ENCODE peak calls at places on chromosome 1, in ten cellular contexts. X is lung; S is CD4-positive, alpha-beta T cell; R is left lung; E is heart right ventricle; D is CD8-positive, alpha-beta T cell; C is endothelial cell of umbilical vein; V is uterus; Q is fibroblast of lung; F is neuronal stem cell. H is an unnamed sample.

GRCh38 chr1:168637350-168637991 is 61.1 kb downstream of the XCL1 start:
- DNase-seq in X (no peak), S (no peak), R (no peak), E (no peak), D (no peak), C (peak; percentile 28), V (no peak), Q (no peak), F (peak; percentile 36), H (no peak)

GRCh38 chr1:12434174-12434573 is 183.8 kb downstream of the DHRS3 start:
- DNase-seq in X (no peak), S (peak; percentile 36), R (no peak), E (no peak), D (peak; percentile 37), C (peak; percentile 88), V (no peak), Q (peak; percentile 96), F (no peak), H (no peak)

GRCh38 chr1:16905112-16905855 is 9.5 kb downstream of the RNU1-2 start:
- DNase-seq in X (no peak), S (no peak), R (peak; percentile 17), E (no peak), D (peak; percentile 27), C (no peak), V (no peak), Q (peak; percentile 87), F (peak; percentile 62), H (peak; percentile 88)

GRCh38 chr1:54051936-54052469 is 1.0 kb downstream of the TMEM59 start:
- DNase-seq in X (no peak), S (no peak), R (no peak), E (no peak), D (no peak), C (peak; percentile 54), V (no peak), Q (peak; percentile 13), F (no peak), H (no peak)

GRCh38 chr1:19483261-19483660 is 2.1 kb downstream of the CAPZB start:
- DNase-seq in X (no peak), S (no peak), R (no peak), E (no peak), D (no peak), C (no peak), V (no peak), Q (no peak), F (no peak), H (no peak)

GRCh38 chr1:85940621-85941306 is 215.8 kb downstream of the COL24A1 start:
- DNase-seq in X (no peak), S (no peak), R (no peak), E (no peak), D (no peak), C (no peak), V (no peak), Q (peak; percentile 15), F (no peak), H (peak; percentile 23)

GRCh38 chr1:206814716-206815341 is 42.5 kb upstream of the IL10 start:
- DNase-seq in X (no peak), S (no peak), R (no peak), E (no peak), D (no peak), C (peak; percentile 52), V (no peak), Q (peak; percentile 72), F (no peak), H (peak; percentile 65)

GRCh38 chr1:94667716-94668282 is 126.2 kb upstream of the F3 start:
- DNase-seq in X (peak; percentile 25), S (no peak), R (no peak), E (no peak), D (no peak), C (no peak), V (no peak), Q (no peak), F (no peak), H (no peak)

GRCh38 chr1:247961796-247962195 is 3.2 kb upstream of the OR2AK2 start:
- DNase-seq in X (no peak), S (no peak), R (no peak), E (no peak), D (no peak), C (no peak), V (no peak), Q (no peak), F (no peak), H (no peak)

GRCh38 chr1:247966520-247967204 is 1.6 kb downstream of the OR2AK2 start:
- DNase-seq in X (no peak), S (no peak), R (no peak), E (no peak), D (no peak), C (no peak), V (no peak), Q (no peak), F (no peak), H (no peak)

GRCh38 chr1:247964933-247965332 is at the start of gene OR2AK2:
- DNase-seq in X (no peak), S (no peak), R (no peak), E (no peak), D (no peak), C (no peak), V (no peak), Q (no peak), F (no peak), H (no peak)

DNA sequence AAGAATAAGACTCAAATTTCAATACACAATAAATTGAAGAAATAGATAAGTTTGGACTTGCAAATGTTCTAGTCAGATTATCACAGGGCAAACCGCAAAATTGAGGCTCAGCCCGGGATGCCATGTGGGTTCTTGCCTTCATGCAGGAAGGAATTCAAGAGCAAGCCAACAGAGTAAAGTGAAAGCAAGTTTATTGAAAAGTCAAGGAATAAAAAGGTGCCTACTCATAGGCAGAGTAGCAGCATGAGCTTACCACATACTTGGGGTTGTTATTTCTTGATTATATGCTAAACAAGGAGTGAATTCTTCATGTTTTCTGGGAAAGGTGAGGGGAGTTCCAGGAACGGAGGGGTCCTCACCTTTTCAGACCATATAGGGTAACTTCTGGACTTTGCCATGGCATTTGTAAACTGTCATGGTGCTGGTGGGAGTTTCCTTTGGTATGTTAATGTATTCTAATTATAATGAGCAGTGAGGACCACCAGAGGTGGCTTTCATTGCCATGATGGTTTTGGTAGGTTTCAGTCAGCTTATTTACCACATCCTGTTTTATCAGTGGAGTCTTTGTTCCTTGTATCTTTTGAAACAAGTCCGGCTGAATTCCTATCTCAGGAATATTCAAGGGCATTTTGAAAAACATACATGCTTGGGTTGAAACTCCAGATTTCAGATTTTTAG is 2.0 kb upstream of the OR2AK2 start:
- DNase-seq in X (no peak), S (no peak), R (no peak), E (no peak), D (no peak), C (no peak), V (no peak), Q (no peak), F (no peak), H (no peak)
- H3K9me3 ChIP-seq in X (no peaks in the 10 kb centered on the region), S (no peaks in the 10 kb centered on the region), R (no peaks in the 10 kb centered on the region), E (no peaks in the 10 kb centered on the region), D (no peaks in the 10 kb centered on the region), C (peaks cover 6% of the 10 kb centered on the region), V (no peaks in the 10 kb centered on the region), Q (no peaks in the 10 kb centered on the region), F (no peaks in the 10 kb centered on the region), H (peaks cover 20% of the 10 kb centered on the region)

GRCh38 chr1:197152662-197153061 is 6.2 kb upstream of the ASPM start:
- DNase-seq in X (no peak), S (no peak), R (no peak), E (no peak), D (no peak), C (no peak), V (no peak), Q (no peak), F (no peak), H (no peak)

GRCh38 chr1:197151185-197151584 is 4.7 kb upstream of the ASPM start:
- DNase-seq in X (no peak), S (no peak), R (no peak), E (no peak), D (no peak), C (no peak), V (no peak), Q (no peak), F (no peak), H (no peak)

GRCh38 chr1:197159461-197159860 is 13.0 kb upstream of the ASPM start:
- DNase-seq in X (no peak), S (no peak), R (no peak), E (no peak), D (no peak), C (no peak), V (no peak), Q (no peak), F (no peak), H (no peak)

DNA sequence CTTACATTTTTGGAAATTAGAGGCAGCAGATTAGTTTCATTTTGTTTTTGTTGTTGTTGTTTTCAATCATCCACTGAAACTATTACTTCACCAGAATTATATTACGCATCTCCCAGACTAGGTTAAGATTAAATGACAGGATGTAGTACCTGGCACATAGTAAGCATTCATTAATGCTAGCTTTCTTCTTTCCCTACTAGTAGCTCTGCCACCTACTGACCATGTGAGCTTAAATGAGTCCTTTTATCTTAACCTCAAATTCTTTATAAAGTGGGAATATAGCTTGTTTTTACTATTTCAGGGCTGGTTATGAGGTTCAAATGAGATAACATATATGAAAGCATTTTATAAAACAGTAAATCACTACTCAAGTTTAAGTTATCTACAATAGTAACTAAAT is 10.2 kb upstream of the ASPM start:
- DNase-seq in X (no peak), S (no peak), R (no peak), E (no peak), D (no peak), C (no peak), V (no peak), Q (no peak), F (no peak), H (no peak)
- H3K27ac ChIP-seq in X (no peak overlapping the region), S (no peak overlapping the region), R (no peak overlapping the region), E (no peak overlapping the region), D (no peak overlapping the region), C (no peak overlapping the region), V (no peak overlapping the region), Q (no peak overlapping the region), F (no peak overlapping the region), H (no peak overlapping the region)

GRCh38 chr1:2961661-2962060 is 59.6 kb upstream of the ACTRT2 start:
- DNase-seq in X (no peak), S (no peak), R (peak; percentile 53), E (no peak), D (no peak), C (no peak), V (no peak), Q (no peak), F (no peak), H (no peak)

GRCh38 chr1:2961081-2961480 is 60.2 kb upstream of the ACTRT2 start:
- DNase-seq in X (no peak), S (no peak), R (peak; percentile 18), E (no peak), D (no peak), C (no peak), V (no peak), Q (no peak), F (no peak), H (no peak)

GRCh38 chr1:2962541-2962940 is 58.7 kb upstream of the ACTRT2 start:
- DNase-seq in X (no peak), S (no peak), R (peak; percentile 33), E (no peak), D (no peak), C (no peak), V (no peak), Q (no peak), F (no peak), H (no peak)

GRCh38 chr1:2962946-2963345 is 58.3 kb upstream of the ACTRT2 start:
- DNase-seq in X (no peak), S (no peak), R (peak; percentile 72), E (no peak), D (no peak), C (no peak), V (no peak), Q (no peak), F (no peak), H (no peak)

GRCh38 chr1:2962061-2962460 is 59.2 kb upstream of the ACTRT2 start:
- DNase-seq in X (no peak), S (no peak), R (peak; percentile 42), E (no peak), D (no peak), C (no peak), V (no peak), Q (no peak), F (no peak), H (no peak)
- H3K9me3 ChIP-seq in X (peaks cover 10% of the 10 kb centered on the region), S (no peaks in the 10 kb centered on the region), R (peaks cover 21% of the 10 kb centered on the region), E (peaks cover 21% of the 10 kb centered on the region), D (no peaks in the 10 kb centered on the region), C (peaks cover 6% of the 10 kb centered on the region), V (no peaks in the 10 kb centered on the region), Q (no peaks in the 10 kb centered on the region), F (no peaks in the 10 kb centered on the region), H (peaks cover 74% of the 10 kb centered on the region)

GRCh38 chr1:112044745-112045144 is 55.3 kb upstream of the KCND3 start:
- DNase-seq in X (no peak), S (no peak), R (no peak), E (no peak), D (no peak), C (no peak), V (no peak), Q (no peak), F (no peak), H (no peak)

GRCh38 chr1:112040891-112041740 is 51.6 kb upstream of the KCND3 start:
- DNase-seq in X (no peak), S (no peak), R (no peak), E (no peak), D (no peak), C (no peak), V (peak; percentile 22), Q (no peak), F (no peak), H (no peak)

DNA sequence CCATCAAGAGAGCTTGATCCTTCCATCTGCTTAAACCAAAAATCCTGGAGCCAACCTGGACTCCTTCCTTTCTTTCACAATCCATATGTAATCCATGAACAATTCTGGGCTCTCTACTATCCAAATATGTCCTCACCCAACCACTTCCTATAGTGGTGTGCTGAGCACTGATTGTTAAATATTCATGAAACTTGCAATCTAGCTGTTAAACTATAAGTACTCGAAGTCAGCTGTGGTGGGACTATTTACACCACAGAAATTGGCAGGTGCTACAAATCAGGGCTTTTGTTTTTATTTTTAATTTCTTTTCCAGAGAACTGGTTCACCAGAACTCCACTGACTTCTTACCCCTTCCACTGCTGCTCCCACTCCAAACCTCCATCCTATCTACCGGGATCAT is 57.2 kb upstream of the KCND3 start:
- DNase-seq in X (no peak), S (no peak), R (no peak), E (no peak), D (no peak), C (no peak), V (no peak), Q (no peak), F (no peak), H (no peak)
- H3K27ac ChIP-seq in X (no peak overlapping the region), S (no peak overlapping the region), R (no peak overlapping the region), E (no peak overlapping the region), D (no peak overlapping the region), C (no peak overlapping the region), V (no peak overlapping the region), Q (no peak overlapping the region), F (no peak overlapping the region), H (no peak overlapping the region)